ENCODE peak calls at places on chromosome X, in seven cellular contexts. R is AG20443; D is stimulated activated CD4-positive, alpha-beta T cell treated with anti-CD3 and anti-CD28 coated beads, Interleukin-12 subunit alpha, Interleukin-12 subunit beta, amount 100 ng/mL, for 24 hours; Q is lung; F is mesendoderm; E is GM13977; X is fibroblast of mammary gland. A is an unnamed sample.

GRCh38 chrX:17682259-17682658 is 55.0 kb upstream of the SCML1 start:
- DNase-seq in R (no peak), D (no peak), Q (no peak), F (no peak), E (no peak), X (no peak), A (no peak)

GRCh38 chrX:37578045-37578444 is 6.6 kb downstream of the LANCL3 start:
- DNase-seq in R (no peak), D (no peak), Q (no peak), F (peak), E (no peak), X (peak), A (no peak)

GRCh38 chrX:1743105-1743504 is 128.2 kb downstream of the ASMT start:
- DNase-seq in R (no peak), D (no peak), Q (no peak), F (no peak), E (no peak), X (no peak), A (no peak)

GRCh38 chrX:48800574-48801280 is 1.1 kb upstream of the HDAC6 start:
- DNase-seq in R (no peak), D (no peak), Q (no peak), F (peak), E (no peak), X (no peak), A (peak)

GRCh38 chrX:39653656-39654055 is 444.1 kb downstream of the BCOR start:
- DNase-seq in R (peak), D (no peak), Q (no peak), F (peak), E (no peak), X (no peak), A (no peak)

GRCh38 chrX:107324493-107325310 is 118.3 kb downstream of the DNAAF6 start:
- DNase-seq in R (peak), D (no peak), Q (no peak), F (peak), E (no peak), X (peak), A (peak)

GRCh38 chrX:120456973-120457372 is 12.1 kb downstream of the LAMP2 start:
- DNase-seq in R (peak), D (no peak), Q (no peak), F (no peak), E (no peak), X (peak), A (no peak)

GRCh38 chrX:17535229-17535628 is 160.2 kb downstream of the NHS start:
- DNase-seq in R (peak), D (peak), Q (no peak), F (peak), E (peak), X (peak), A (no peak)

GRCh38 chrX:48509245-48509590 is 426 bp downstream of the PORCN start:
- DNase-seq in R (no peak), D (no peak), Q (no peak), F (no peak), E (no peak), X (no peak), A (peak)

GRCh38 chrX:24426340-24426913 is 38.7 kb upstream of the PDK3 start:
- DNase-seq in R (no peak), D (no peak), Q (no peak), F (peak), E (no peak), X (peak), A (peak)

GRCh38 chrX:120120223-120120622 is 4.5 kb upstream of the RHOXF1 start:
- DNase-seq in R (no peak), D (no peak), Q (peak), F (no peak), E (no peak), X (peak), A (no peak)

GRCh38 chrX:148310402-148311200 is 189.8 kb upstream of the AFF2 start:
- DNase-seq in R (no peak), D (no peak), Q (no peak), F (no peak), E (no peak), X (no peak), A (no peak)

GRCh38 chrX:50812995-50813842 is 775 bp downstream of the SHROOM4 start:
- DNase-seq in R (peak), D (no peak), Q (peak), F (peak), E (no peak), X (peak), A (peak)

GRCh38 chrX:11269996-11270395 is 23.2 kb upstream of the AMELX start:
- DNase-seq in R (no peak), D (no peak), Q (no peak), F (peak), E (no peak), X (no peak), A (no peak)

GRCh38 chrX:39891781-39892180 is 206.0 kb downstream of the BCOR start:
- DNase-seq in R (no peak), D (no peak), Q (no peak), F (no peak), E (no peak), X (no peak), A (no peak)

GRCh38 chrX:133590703-133591505 is 175.6 kb upstream of the GPC4 start:
- DNase-seq in R (no peak), D (no peak), Q (no peak), F (no peak), E (no peak), X (peak), A (no peak)

GRCh38 chrX:9880237-9880636 is 86.9 kb upstream of the CLDN34 start:
- DNase-seq in R (no peak), D (no peak), Q (no peak), F (no peak), E (no peak), X (no peak), A (no peak)

GRCh38 chrX:8235026-8235425 is 64.0 kb upstream of the VCX2 start:
- DNase-seq in R (no peak), D (no peak), Q (no peak), F (no peak), E (no peak), X (peak), A (peak)

GRCh38 chrX:11532291-11533075 is 133.2 kb downstream of the ARHGAP6 start:
- DNase-seq in R (no peak), D (no peak), Q (no peak), F (peak), E (no peak), X (no peak), A (peak)

GRCh38 chrX:103918584-103919335 is 43.7 kb upstream of the TMSB15B start:
- DNase-seq in R (peak), D (peak), Q (peak), F (peak), E (peak), X (peak), A (peak)

GRCh38 chrX:41561045-41561444 is 113.9 kb downstream of the NYX start:
- DNase-seq in R (peak), D (no peak), Q (no peak), F (peak), E (peak), X (peak), A (peak)

GRCh38 chrX:135327299-135327698 is 18.0 kb downstream of the ETDC start:
- DNase-seq in R (peak), D (no peak), Q (no peak), F (no peak), E (no peak), X (peak), A (no peak)

GRCh38 chrX:135389717-135390116 is 32.0 kb upstream of the SMIM10L2A start:
- DNase-seq in R (no peak), D (no peak), Q (no peak), F (peak), E (no peak), X (peak), A (peak)

GRCh38 chrX:132181364-132181763 is 37.9 kb downstream of the RAP2C start:
- DNase-seq in R (no peak), D (no peak), Q (no peak), F (no peak), E (no peak), X (no peak), A (no peak)

GRCh38 chrX:115362334-115363095 is 73.0 kb downstream of the LUZP4 start:
- DNase-seq in R (no peak), D (no peak), Q (no peak), F (peak), E (no peak), X (peak), A (no peak)

GRCh38 chrX:22748093-22748999 is 251.4 kb upstream of the DDX53 start:
- DNase-seq in R (peak), D (no peak), Q (peak), F (peak), E (peak), X (peak), A (peak)

GRCh38 chrX:32530802-32531403 is 680.4 kb downstream of the DMD start:
- DNase-seq in R (peak), D (no peak), Q (no peak), F (peak), E (peak), X (peak), A (peak)

GRCh38 chrX:100615015-100615414 is 21.6 kb downstream of the TSPAN6 start:
- DNase-seq in R (peak), D (no peak), Q (no peak), F (peak), E (no peak), X (peak), A (peak)

GRCh38 chrX:69133561-69134542 is 31.4 kb downstream of the PJA1 start:
- DNase-seq in R (peak), D (no peak), Q (no peak), F (peak), E (no peak), X (peak), A (peak)

GRCh38 chrX:35726176-35726575 is 72.0 kb upstream of the MAGEB16 start:
- DNase-seq in R (no peak), D (no peak), Q (no peak), F (no peak), E (no peak), X (peak), A (peak)

GRCh38 chrX:39854772-39855747 is 242.7 kb downstream of the BCOR start:
- DNase-seq in R (no peak), D (peak), Q (no peak), F (no peak), E (peak), X (no peak), A (no peak)

GRCh38 chrX:48835524-48836329 is at the start of gene PCSK1N:
- DNase-seq in R (peak), D (no peak), Q (no peak), F (peak), E (peak), X (no peak), A (peak)